ENCODE peak calls at places on chromosome 21, in nine cellular contexts. G is left ventricle myocardium inferior, U is neural progenitor cell, B is lower lobe of right lung, L is spleen, O is left lung, J is H1, E is GM23248, I is pancreas. V is an unnamed sample.

GRCh38 chr21:30104246-30104645 is 62.4 kb downstream of the CLDN17 start:
- DNase-seq in G (no peak), U (no peak), B (no peak), L (no peak), O (no peak), J (no peak), E (no peak), I (no peak), V (no peak)

GRCh38 chr21:25307489-25307888 is 299.8 kb downstream of the MRPL39 start:
- DNase-seq in G (no peak), U (no peak), B (no peak), L (no peak), O (no peak), J (no peak), E (peak; percentile 72), I (no peak), V (no peak)

GRCh38 chr21:26028183-26028582 is 142.4 kb downstream of the APP start:
- DNase-seq in G (no peak), U (no peak), B (no peak), L (no peak), O (no peak), J (no peak), E (no peak), I (no peak), V (no peak)

GRCh38 chr21:32412162-32412997 is at the start of gene EVA1C:
- DNase-seq in G (peak; percentile 78), U (peak; percentile 63), B (peak; percentile 83), L (peak; percentile 86), O (peak; percentile 55), J (no peak), E (peak; percentile 72), I (peak; percentile 85), V (no peak)

GRCh38 chr21:41745971-41746743 is 20.7 kb downstream of the RIPK4 start:
- DNase-seq in G (no peak), U (peak; percentile 47), B (no peak), L (no peak), O (no peak), J (no peak), E (no peak), I (no peak), V (no peak)

GRCh38 chr21:41766883-41767605 is at the start of gene RIPK4:
- DNase-seq in G (no peak), U (peak; percentile 84), B (peak; percentile 82), L (no peak), O (peak; percentile 73), J (peak; percentile 44), E (peak; percentile 80), I (peak; percentile 95), V (peak; percentile 61)

GRCh38 chr21:36928960-36929359 is 37.5 kb downstream of the HLCS start:
- DNase-seq in G (no peak), U (no peak), B (no peak), L (no peak), O (no peak), J (no peak), E (no peak), I (no peak), V (no peak)

GRCh38 chr21:38766987-38767722 is 38.6 kb upstream of the ETS2 start:
- DNase-seq in G (no peak), U (no peak), B (peak; percentile 55), L (peak; percentile 89), O (no peak), J (no peak), E (no peak), I (no peak), V (no peak)

DNA sequence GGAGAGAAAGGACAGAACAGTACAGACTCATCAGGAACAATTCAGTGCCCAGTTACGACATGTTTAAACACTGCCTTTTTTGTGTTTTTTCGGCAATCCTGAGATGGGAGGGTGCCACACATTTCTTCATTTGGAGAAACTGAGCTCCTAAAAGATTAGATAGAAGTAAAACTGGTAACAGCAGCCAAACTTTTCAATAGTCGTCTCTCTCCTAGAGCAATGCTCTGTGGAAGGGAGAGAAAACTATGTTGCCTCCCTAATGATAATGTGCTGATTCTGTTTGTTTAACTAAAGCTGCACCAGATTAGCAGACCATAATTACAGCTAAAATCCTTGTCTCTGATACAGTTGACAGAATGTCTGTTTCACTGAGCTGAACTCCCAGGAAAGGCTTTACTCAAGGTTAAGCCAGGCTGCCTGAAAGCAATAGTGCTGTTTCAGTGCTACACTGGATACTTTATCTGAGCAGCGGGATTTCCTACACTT is 76.2 kb upstream of the CXADR start:
- DNase-seq in G (no peak), U (peak; percentile 51), B (no peak), L (no peak), O (no peak), J (no peak), E (no peak), I (no peak), V (no peak)
- H3K4me1 ChIP-seq in G (peaks cover 9% of the 10 kb centered on the region), U (peaks cover 60% of the 10 kb centered on the region), B (peaks cover 10% of the 10 kb centered on the region), L (no peaks in the 10 kb centered on the region), O (no peaks in the 10 kb centered on the region), J (peaks cover 11% of the 10 kb centered on the region), E (no peaks in the 10 kb centered on the region), I (peaks cover 20% of the 10 kb centered on the region), V (no peaks in the 10 kb centered on the region)

DNA sequence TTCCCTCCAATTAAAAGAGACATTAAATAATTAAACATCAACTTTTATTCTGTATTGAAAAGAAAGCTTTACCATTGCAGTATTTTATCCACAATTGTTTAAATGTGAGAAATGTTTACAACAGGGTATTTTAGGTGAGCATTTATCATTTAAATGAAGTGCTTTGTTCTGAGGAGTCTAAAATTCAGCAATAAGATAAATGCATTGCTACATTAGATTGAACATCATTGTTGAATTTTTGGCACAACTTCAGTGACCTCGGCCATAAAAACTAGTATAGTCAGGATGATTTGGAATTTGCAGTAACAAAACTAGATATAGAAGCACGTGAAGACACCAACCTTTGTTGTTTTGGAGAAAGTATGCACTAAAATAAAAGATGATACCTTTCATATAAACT is 692.9 kb downstream of the USP25 start:
- DNase-seq in G (no peak), U (no peak), B (no peak), L (no peak), O (no peak), J (no peak), E (no peak), I (no peak), V (no peak)
- H3K4me3 ChIP-seq in G (peak overlapping the region; percentile 69), U (no peak overlapping the region), B (peak overlapping the region; percentile 4), L (no peak overlapping the region), O (no peak overlapping the region), J (no peak overlapping the region), E (no peak overlapping the region), I (no peak overlapping the region), V (no peak overlapping the region)

GRCh38 chr21:46553993-46554392 is 50.9 kb downstream of the S100B start:
- DNase-seq in G (no peak), U (no peak), B (no peak), L (peak; percentile 58), O (no peak), J (no peak), E (no peak), I (no peak), V (no peak)

GRCh38 chr21:46555225-46555617 is 49.7 kb downstream of the S100B start:
- DNase-seq in G (no peak), U (no peak), B (peak; percentile 43), L (peak; percentile 59), O (no peak), J (no peak), E (no peak), I (no peak), V (no peak)

GRCh38 chr21:46552865-46553379 is 52.0 kb downstream of the S100B start:
- DNase-seq in G (no peak), U (no peak), B (no peak), L (no peak), O (no peak), J (no peak), E (no peak), I (no peak), V (no peak)

GRCh38 chr21:46555678-46556077 is 49.2 kb downstream of the S100B start:
- DNase-seq in G (no peak), U (no peak), B (no peak), L (no peak), O (no peak), J (no peak), E (no peak), I (no peak), V (no peak)

DNA sequence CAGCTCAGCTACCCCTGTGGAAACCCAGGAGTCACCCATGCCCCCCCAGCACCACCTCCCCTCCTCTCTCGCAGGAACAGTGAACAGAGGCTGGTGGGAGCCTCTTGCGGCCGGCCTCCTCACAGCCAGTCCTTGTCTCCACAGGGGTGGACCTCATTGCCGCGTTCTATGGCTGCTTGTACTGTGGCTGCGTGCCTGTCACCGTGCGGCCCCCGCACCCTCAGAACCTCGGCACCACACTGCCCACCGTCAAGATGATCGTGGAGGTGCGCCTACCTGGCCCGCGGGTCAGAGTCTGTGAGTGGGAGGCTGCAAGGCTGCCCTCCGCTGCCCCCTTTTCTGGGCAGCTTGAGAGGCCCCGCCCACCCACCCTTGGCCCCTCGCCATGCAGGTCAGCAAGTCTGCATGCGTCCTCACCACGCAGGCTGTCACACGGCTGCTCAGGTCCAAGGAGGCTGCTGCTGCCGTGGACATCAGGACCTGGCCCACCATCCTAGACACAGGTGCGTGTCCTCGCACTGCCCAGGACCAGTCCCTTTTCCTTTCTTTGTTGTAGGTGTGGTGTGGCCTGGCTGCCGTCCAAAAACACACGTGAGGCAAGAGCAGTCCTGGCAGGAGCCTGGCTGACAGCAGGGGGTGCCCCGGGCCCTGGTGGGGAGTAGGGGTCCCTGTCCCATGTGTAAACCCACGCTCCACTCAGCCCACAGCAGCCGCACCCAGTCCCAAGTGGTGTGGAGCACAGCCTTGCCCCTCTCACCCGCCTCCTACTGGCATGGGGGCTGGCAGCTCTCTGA is 50.3 kb downstream of the S100B start:
- DNase-seq in G (no peak), U (no peak), B (peak; percentile 49), L (peak; percentile 69), O (no peak), J (no peak), E (no peak), I (peak; percentile 40), V (no peak)
- H3K4me1 ChIP-seq in G (peaks cover 23% of the 10 kb centered on the region), U (no peaks in the 10 kb centered on the region), B (peaks cover 13% of the 10 kb centered on the region), L (peaks cover 45% of the 10 kb centered on the region), O (no peaks in the 10 kb centered on the region), J (no peaks in the 10 kb centered on the region), E (no peaks in the 10 kb centered on the region), I (no peaks in the 10 kb centered on the region), V (no peaks in the 10 kb centered on the region)

GRCh38 chr21:35024071-35024420 is 25.1 kb downstream of the RUNX1 start:
- DNase-seq in G (no peak), U (no peak), B (no peak), L (no peak), O (no peak), J (no peak), E (no peak), I (no peak), V (no peak)

GRCh38 chr21:35026153-35026499 is 23.0 kb downstream of the RUNX1 start:
- DNase-seq in G (no peak), U (no peak), B (no peak), L (no peak), O (no peak), J (no peak), E (no peak), I (no peak), V (no peak)

GRCh38 chr21:35024475-35024874 is 24.6 kb downstream of the RUNX1 start:
- DNase-seq in G (no peak), U (no peak), B (no peak), L (no peak), O (no peak), J (no peak), E (no peak), I (no peak), V (no peak)

GRCh38 chr21:35026617-35027557 is 22.2 kb downstream of the RUNX1 start:
- DNase-seq in G (peak; percentile 68), U (peak; percentile 66), B (peak; percentile 88), L (peak; percentile 98), O (peak; percentile 76), J (no peak), E (peak; percentile 18), I (no peak), V (no peak)

DNA sequence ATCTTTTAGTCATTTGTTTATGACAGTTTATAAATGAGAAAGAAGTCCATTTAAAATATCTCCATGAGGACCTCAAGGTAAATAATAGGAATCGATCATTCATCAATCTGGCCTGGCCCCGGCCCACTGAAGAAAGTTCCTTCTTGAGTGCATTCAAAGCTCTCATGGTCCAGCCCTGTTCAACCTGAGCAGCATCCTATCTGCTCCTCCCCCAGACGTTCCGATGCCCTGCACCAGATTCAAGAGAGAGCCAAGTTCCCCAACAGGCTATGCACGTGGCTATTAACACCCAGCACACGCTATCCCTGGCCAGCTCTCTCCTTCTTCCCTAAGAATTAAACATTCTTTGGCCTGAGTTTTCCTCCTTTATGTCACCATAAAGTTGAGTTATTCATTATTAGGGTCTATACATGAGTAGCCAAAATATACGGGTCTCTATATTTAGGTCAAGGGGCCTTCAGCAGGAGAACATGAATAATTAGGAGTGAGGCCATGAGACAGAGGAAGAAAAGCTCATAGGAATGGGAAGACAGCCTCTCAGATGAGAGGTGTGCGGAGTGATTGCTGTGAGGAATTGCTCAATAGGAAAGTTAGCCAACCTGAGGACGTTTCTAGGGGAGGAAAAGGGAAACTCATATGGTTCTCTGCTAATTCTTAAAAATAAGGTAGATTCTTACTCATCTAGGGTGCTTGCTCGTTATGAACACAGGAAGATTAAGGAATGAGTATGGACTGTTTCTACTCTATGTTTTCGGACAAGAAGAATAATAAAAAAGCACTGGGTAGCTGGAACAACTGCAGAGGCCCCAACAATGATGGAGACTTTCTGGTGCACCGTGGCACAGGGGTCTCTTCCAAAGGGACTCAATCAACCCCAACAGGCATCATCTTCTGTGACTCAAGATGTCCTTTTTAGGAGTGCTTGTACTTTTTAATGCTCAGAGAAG is 23.6 kb downstream of the RUNX1 start:
- DNase-seq in G (no peak), U (no peak), B (no peak), L (no peak), O (no peak), J (no peak), E (no peak), I (no peak), V (no peak)
- H3K4me3 ChIP-seq in G (no peak overlapping the region), U (no peak overlapping the region), B (no peak overlapping the region), L (no peak overlapping the region), O (no peak overlapping the region), J (no peak overlapping the region), E (no peak overlapping the region), I (no peak overlapping the region), V (no peak overlapping the region)